ENCODE peak calls at places on chromosomes 5 and 9, in ten cellular contexts. C, S, K, M, H, D, O, I, Q and X are unnamed samples.

GRCh38 chr5:158135682-158136176 is 276.8 kb upstream of the CLINT1 start:
- DNase-seq in C (no peak), D (no peak), S (no peak), M (no peak), H (peak; percentile 70), I (no peak), O (no peak), K (no peak), Q (no peak), X (no peak)

GRCh38 chr5:102781786-102782185 is 26.7 kb downstream of the PAM start:
- DNase-seq in C (no peak), M (no peak), D (no peak), I (no peak), Q (no peak), K (no peak), O (no peak), H (no peak), S (no peak), X (no peak)

GRCh38 chr5:93273176-93273575 is 307.8 kb downstream of the NR2F1-AS1 start:
- DNase-seq in D (no peak), H (no peak), I (no peak), K (no peak), S (no peak), C (no peak), M (no peak), Q (no peak), O (no peak), X (no peak)

GRCh38 chr5:176803943-176804498 is 6.3 kb upstream of the UNC5A start:
- DNase-seq in D (no peak), Q (no peak), O (no peak), H (no peak), C (no peak), S (no peak), K (no peak), M (no peak), I (no peak), X (no peak)

GRCh38 chr9:98706651-98707103 is 2.1 kb downstream of the GABBR2 start:
- DNase-seq in Q (no peak), D (no peak), O (no peak), C (no peak), S (no peak), K (no peak), M (no peak), I (no peak), H (no peak), X (no peak)

GRCh38 chr9:87562062-87562461 is 64.4 kb downstream of the DAPK1 start:
- DNase-seq in C (no peak), D (no peak), Q (no peak), I (no peak), H (no peak), O (no peak), M (no peak), K (no peak), S (no peak), X (no peak)

GRCh38 chr9:88808019-88808656 is 183.1 kb upstream of the S1PR3 start:
- DNase-seq in H (no peak), D (no peak), C (no peak), M (no peak), O (no peak), K (no peak), Q (no peak), S (no peak), I (no peak), X (no peak)

GRCh38 chr9:124284940-124285441 is 27.2 kb downstream of the NEK6 start:
- DNase-seq in S (no peak), Q (no peak), D (no peak), O (no peak), I (no peak), H (no peak), C (no peak), M (no peak), K (no peak), X (no peak)

GRCh38 chr5:1112596-1113331 is 901 bp upstream of the SLC12A7 start:
- DNase-seq in K (no peak), H (no peak), M (no peak), D (peak; percentile 19), O (no peak), Q (peak; percentile 73), C (peak; percentile 20), S (no peak), I (no peak), X (no peak)

GRCh38 chr5:180133971-180134508 is 62.5 kb upstream of the RNF130 start:
- DNase-seq in M (no peak), D (no peak), C (no peak), S (no peak), H (no peak), K (peak; percentile 36), O (no peak), Q (peak; percentile 9), I (peak; percentile 66), X (no peak)

GRCh38 chr9:36141288-36141687 is 4.8 kb downstream of the GLIPR2 start:
- DNase-seq in I (peak; percentile 74), D (no peak), S (no peak), C (no peak), K (no peak), H (no peak), M (no peak), Q (no peak), O (peak; percentile 55), X (no peak)

GRCh38 chr9:5040730-5041389 is 55.8 kb downstream of the JAK2 start:
- DNase-seq in M (no peak), K (no peak), D (no peak), O (no peak), I (peak; percentile 52), Q (no peak), S (no peak), H (no peak), C (no peak), X (no peak)

DNA sequence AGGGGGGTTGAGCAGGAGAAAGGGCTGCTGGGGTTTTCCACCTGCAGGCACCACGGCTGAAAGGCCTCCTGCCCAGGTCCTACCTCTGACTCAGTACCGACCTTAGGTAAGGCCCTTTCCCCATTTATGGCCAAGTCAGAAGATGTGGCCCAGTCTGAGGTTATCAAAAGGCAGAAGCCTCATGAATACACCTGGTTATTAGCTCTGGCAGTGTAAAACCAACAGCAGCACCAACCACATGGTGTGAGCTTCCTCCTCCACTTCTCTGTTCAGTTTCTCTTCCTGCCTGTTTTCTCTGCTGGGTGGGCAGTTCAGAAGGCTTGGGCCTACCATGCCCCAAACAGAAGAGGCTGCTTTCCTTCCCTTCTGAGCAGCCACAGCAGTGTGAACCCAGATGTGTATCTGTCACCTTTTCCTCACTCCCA is 86.9 kb downstream of the UGCG start:
- DNase-seq in M (no peak), Q (no peak), I (no peak), D (no peak), S (no peak), O (no peak), K (no peak), H (no peak), C (no peak), X (no peak)
- TF ChIP-seq POLR2AphosphoS5 in M (no peak), Q (no peak), I (no peak), D (no peak), S (no peak), O (no peak), K (no peak), H (no peak), C (no peak), X (no peak)

GRCh38 chr9:31715250-31715649 is 669.2 kb upstream of the ACO1 start:
- DNase-seq in S (no peak), H (no peak), D (no peak), M (no peak), Q (peak; percentile 63), K (no peak), O (no peak), C (no peak), I (no peak), X (no peak)
- TF ChIP-seq CTCF in S (no peak), H (no peak), D (no peak), M (no peak), Q (no peak), K (no peak), O (no peak), C (no peak), I (no peak), X (no peak)

DNA sequence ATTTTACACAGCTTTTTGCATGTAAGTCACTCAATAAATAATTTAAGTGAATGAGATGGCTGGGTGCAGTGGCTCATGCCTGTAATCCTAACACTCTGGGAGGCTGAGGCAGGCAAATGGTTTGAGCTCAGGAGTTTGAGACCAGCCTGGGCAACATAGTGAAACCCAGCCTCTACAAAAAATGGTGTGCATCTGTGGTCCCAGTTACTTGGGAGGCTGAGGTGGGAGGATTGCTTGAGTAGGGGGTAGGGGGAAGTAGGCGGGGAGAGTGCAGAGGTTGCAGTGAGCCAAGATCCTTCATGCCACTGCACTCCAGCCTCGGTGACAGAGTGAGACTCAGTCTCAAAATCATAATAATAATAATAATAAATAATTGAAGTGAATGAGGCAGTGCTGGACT is 10.2 kb downstream of the KLF9 start:
- DNase-seq in M (no peak), Q (no peak), K (no peak), S (no peak), C (no peak), H (no peak), D (no peak), I (no peak), O (no peak), X (no peak)
- H3K9me3 ChIP-seq in M (no peaks in the 10 kb centered on the region), Q (no peaks in the 10 kb centered on the region), K (no peaks in the 10 kb centered on the region), S (no peaks in the 10 kb centered on the region), C (no peaks in the 10 kb centered on the region), H (no peaks in the 10 kb centered on the region), D (no peaks in the 10 kb centered on the region), I (no peaks in the 10 kb centered on the region), O (no peaks in the 10 kb centered on the region), X (no peaks in the 10 kb centered on the region)

GRCh38 chr9:71683598-71684235 is 84.6 kb downstream of the CEMIP2 start:
- DNase-seq in S (no peak), Q (no peak), O (peak; percentile 19), I (no peak), H (peak; percentile 51), C (no peak), M (no peak), D (peak; percentile 36), K (no peak), X (no peak)

GRCh38 chr9:71680189-71680983 is 87.9 kb downstream of the CEMIP2 start:
- DNase-seq in D (no peak), S (no peak), H (no peak), C (peak; percentile 90), M (no peak), Q (no peak), I (no peak), O (no peak), K (no peak), X (no peak)

GRCh38 chr9:71684566-71684965 is 83.7 kb downstream of the CEMIP2 start:
- DNase-seq in Q (no peak), H (no peak), C (no peak), S (no peak), I (no peak), M (no peak), K (no peak), O (no peak), D (no peak), X (no peak)

GRCh38 chr9:71681104-71681707 is 87.1 kb downstream of the CEMIP2 start:
- DNase-seq in C (no peak), O (no peak), I (no peak), M (no peak), K (no peak), D (no peak), S (no peak), Q (no peak), H (no peak), X (no peak)

DNA sequence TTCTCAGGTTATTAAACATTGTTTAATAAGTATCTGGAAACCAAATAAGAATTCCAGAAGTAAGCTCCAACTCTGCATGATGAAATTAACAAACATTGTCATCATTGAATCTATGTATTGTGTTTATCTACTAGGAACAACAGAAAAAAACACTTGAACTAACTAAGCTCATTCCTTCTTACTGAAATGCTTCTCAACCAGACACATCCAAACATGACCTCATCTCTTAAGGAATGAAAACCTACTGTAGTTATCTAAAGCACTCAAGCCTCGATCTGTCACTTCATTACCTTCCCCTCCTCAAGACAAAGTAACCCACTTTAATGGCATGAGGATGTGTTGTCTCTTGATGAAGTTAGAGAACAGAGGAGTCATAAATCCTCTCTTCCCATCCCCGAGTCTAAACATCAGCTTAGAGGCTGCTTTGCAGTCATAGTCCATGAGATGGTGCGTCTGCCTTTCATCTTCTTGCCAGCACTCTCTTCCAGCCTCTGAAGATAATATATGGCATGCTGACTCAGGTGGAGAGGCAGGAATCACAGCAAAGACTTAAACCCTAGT is 86.5 kb downstream of the CEMIP2 start:
- DNase-seq in K (no peak), I (no peak), M (no peak), Q (no peak), D (peak; percentile 59), H (no peak), S (peak; percentile 22), O (no peak), C (no peak), X (no peak)
- TF ChIP-seq POLR2AphosphoS5 in K (no peak), I (peak; percentile 6), M (no peak), Q (no peak), D (no peak), H (no peak), S (no peak), O (no peak), C (no peak), X (no peak)